ENCODE peak calls at places on chromosomes 3 and 15, in six cellular contexts. M is choroid plexus epithelial cell; X is foreskin fibroblast; K is HFFc6; I is caudate nucleus; E is effector memory CD8-positive, alpha-beta T cell. J is an unnamed sample.

GRCh38 chr3:28335246-28335645 is 13.3 kb upstream of the ZCWPW2 start:
- DNase-seq in E (no peak), K (no peak), M (no peak), X (no peak), I (no peak), J (no peak)

GRCh38 chr3:79006077-79006476 is 761.7 kb downstream of the ROBO1 start:
- DNase-seq in E (no peak), M (no peak), I (no peak), K (no peak), X (no peak), J (no peak)

GRCh38 chr3:73523661-73524060 is 101.1 kb downstream of the PDZRN3 start:
- DNase-seq in K (no peak), I (no peak), M (no peak), E (no peak), X (no peak), J (no peak)

GRCh38 chr3:195911946-195912270 is 3.6 kb upstream of the TNK2 start:
- DNase-seq in X (peak), K (no peak), I (no peak), M (no peak), E (no peak), J (no peak)

GRCh38 chr3:157132936-157133335 is 27.0 kb downstream of the CCNL1 start:
- DNase-seq in X (peak), M (no peak), K (no peak), I (peak), E (no peak), J (no peak)

GRCh38 chr3:138060792-138061191 is 50.8 kb downstream of the CLDN18 start:
- DNase-seq in E (no peak), M (no peak), X (peak), K (no peak), I (no peak), J (no peak)

GRCh38 chr3:32630266-32630665 is 54.7 kb upstream of the CNOT10 start:
- DNase-seq in M (peak), K (no peak), E (no peak), I (no peak), X (peak), J (no peak)

GRCh38 chr15:65286704-65287514 is at the start of gene PARP16:
- DNase-seq in E (peak), I (peak), X (peak), K (peak), M (peak), J (peak)

GRCh38 chr15:67746022-67746421 is 79.3 kb upstream of the SKOR1 start:
- DNase-seq in X (peak), I (no peak), K (no peak), M (peak), E (no peak), J (no peak)

GRCh38 chr3:196619213-196619612 is 20.3 kb upstream of the NRROS start:
- DNase-seq in E (no peak), M (no peak), I (no peak), X (no peak), K (no peak), J (no peak)

GRCh38 chr3:133054572-133054971 is 16.4 kb downstream of the TMEM108 start:
- DNase-seq in I (no peak), M (no peak), E (no peak), K (no peak), X (no peak), J (no peak)

GRCh38 chr3:142501004-142501926 is 53.4 kb upstream of the XRN1 start:
- DNase-seq in E (no peak), M (peak), X (peak), K (peak), I (no peak), J (no peak)

GRCh38 chr3:180870008-180870733 is 42.3 kb upstream of the FXR1 start:
- DNase-seq in E (no peak), I (no peak), X (peak), K (no peak), M (peak), J (no peak)

GRCh38 chr3:16399473-16399872 is 114.0 kb downstream of the RFTN1 start:
- DNase-seq in K (peak), X (peak), M (peak), I (no peak), E (no peak), J (no peak)

J was measured in KG1.